ENCODE peak calls at places on chromosomes 3 and 15, in six cellular contexts. One of them, this sample, is unnamed.

GRCh38 chr3:178443634-178444033 is 92.6 kb upstream of the KCNMB2 start:
- DNase-seq in WTC11: no peak
- DNase-seq in H1: no peak
- DNase-seq in GM23338: no peak
- DNase-seq in HepG2: no peak
- DNase-seq in K562: no peak
- DNase-seq in this sample: no peak

GRCh38 chr15:61383421-61383820 is 154.3 kb upstream of the RORA start:
- DNase-seq in WTC11: no peak
- DNase-seq in H1: no peak
- DNase-seq in GM23338: no peak
- DNase-seq in HepG2: no peak
- DNase-seq in K562: no peak
- DNase-seq in this sample: no peak

GRCh38 chr3:57826286-57826951 is 70.3 kb downstream of the SLMAP start:
- DNase-seq in WTC11: no peak
- DNase-seq in H1: no peak
- DNase-seq in GM23338: no peak
- DNase-seq in HepG2: no peak
- DNase-seq in K562: no peak
- DNase-seq in this sample: no peak

GRCh38 chr15:90268415-90268814 is 2.9 kb downstream of the NGRN start:
- DNase-seq in WTC11: no peak
- DNase-seq in H1: no peak
- DNase-seq in GM23338: peak
- DNase-seq in HepG2: no peak
- DNase-seq in K562: no peak
- DNase-seq in this sample: no peak

GRCh38 chr3:105228696-105229095 is 138.0 kb upstream of the ALCAM start:
- DNase-seq in WTC11: no peak
- DNase-seq in H1: no peak
- DNase-seq in GM23338: no peak
- DNase-seq in HepG2: no peak
- DNase-seq in K562: no peak
- DNase-seq in this sample: no peak

GRCh38 chr3:134249442-134249841 is 1.2 kb downstream of the RYK start:
- DNase-seq in WTC11: no peak
- DNase-seq in H1: no peak
- DNase-seq in GM23338: no peak
- DNase-seq in HepG2: no peak
- DNase-seq in K562: no peak
- DNase-seq in this sample: no peak

GRCh38 chr3:7962244-7962643 is 539.4 kb upstream of the LMCD1 start:
- DNase-seq in WTC11: no peak
- DNase-seq in H1: no peak
- DNase-seq in GM23338: no peak
- DNase-seq in HepG2: no peak
- DNase-seq in K562: no peak
- DNase-seq in this sample: no peak

GRCh38 chr3:75171632-75172230 is 492.4 kb upstream of the FRG2C start:
- DNase-seq in WTC11: no peak
- DNase-seq in H1: no peak
- DNase-seq in GM23338: peak
- DNase-seq in HepG2: no peak
- DNase-seq in K562: no peak
- DNase-seq in this sample: no peak

GRCh38 chr15:48178612-48178931 is 477 bp upstream of the MYEF2 start:
- DNase-seq in WTC11: no peak
- DNase-seq in H1: no peak
- DNase-seq in GM23338: no peak
- DNase-seq in HepG2: no peak
- DNase-seq in K562: no peak
- DNase-seq in this sample: no peak

GRCh38 chr15:99451484-99451883 is 114.3 kb upstream of the MEF2A start:
- DNase-seq in WTC11: no peak
- DNase-seq in H1: peak
- DNase-seq in GM23338: no peak
- DNase-seq in HepG2: no peak
- DNase-seq in K562: no peak
- DNase-seq in this sample: no peak

GRCh38 chr15:99447497-99448371 is 118.0 kb upstream of the MEF2A start:
- DNase-seq in WTC11: peak
- DNase-seq in H1: peak
- DNase-seq in GM23338: peak
- DNase-seq in HepG2: no peak
- DNase-seq in K562: peak
- DNase-seq in this sample: no peak

GRCh38 chr15:99452010-99452409 is 113.8 kb upstream of the MEF2A start:
- DNase-seq in WTC11: no peak
- DNase-seq in H1: peak
- DNase-seq in GM23338: no peak
- DNase-seq in HepG2: no peak
- DNase-seq in K562: no peak
- DNase-seq in this sample: no peak

GRCh38 chr15:99450896-99451358 is 114.9 kb upstream of the MEF2A start:
- DNase-seq in WTC11: no peak
- DNase-seq in H1: peak
- DNase-seq in GM23338: no peak
- DNase-seq in HepG2: no peak
- DNase-seq in K562: no peak
- DNase-seq in this sample: no peak

GRCh38 chr15:99449514-99449913 is 116.3 kb upstream of the MEF2A start:
- DNase-seq in WTC11: no peak
- DNase-seq in H1: no peak
- DNase-seq in GM23338: no peak
- DNase-seq in HepG2: no peak
- DNase-seq in K562: no peak
- DNase-seq in this sample: no peak
- TF ChIP-seq CREB1 in WTC11: no peak
- TF ChIP-seq CREB1 in H1: no peak
- TF ChIP-seq CREB1 in GM23338: no peak
- TF ChIP-seq CREB1 in HepG2: no peak
- TF ChIP-seq CREB1 in K562: no peak
- TF ChIP-seq CREB1 in this sample: no peak

GRCh38 chr3:47504113-47504512 is 9.4 kb downstream of the ELP6 start:
- DNase-seq in WTC11: no peak
- DNase-seq in H1: no peak
- DNase-seq in GM23338: no peak
- DNase-seq in HepG2: no peak
- DNase-seq in K562: peak
- DNase-seq in this sample: no peak

GRCh38 chr3:47503033-47503432 is 10.5 kb downstream of the ELP6 start:
- DNase-seq in WTC11: no peak
- DNase-seq in H1: no peak
- DNase-seq in GM23338: no peak
- DNase-seq in HepG2: no peak
- DNase-seq in K562: peak
- DNase-seq in this sample: no peak
- TF ChIP-seq CREB1 in WTC11: no peak
- TF ChIP-seq CREB1 in H1: no peak
- TF ChIP-seq CREB1 in GM23338: no peak
- TF ChIP-seq CREB1 in HepG2: no peak
- TF ChIP-seq CREB1 in K562: peak
- TF ChIP-seq CREB1 in this sample: no peak

GRCh38 chr3:59717679-59718205 is 667.9 kb upstream of the CFAP20DC start:
- DNase-seq in WTC11: no peak
- DNase-seq in H1: no peak
- DNase-seq in GM23338: peak
- DNase-seq in HepG2: no peak
- DNase-seq in K562: no peak
- DNase-seq in this sample: no peak
- TF ChIP-seq CREB1 in WTC11: no peak
- TF ChIP-seq CREB1 in H1: no peak
- TF ChIP-seq CREB1 in GM23338: no peak
- TF ChIP-seq CREB1 in HepG2: no peak
- TF ChIP-seq CREB1 in K562: no peak
- TF ChIP-seq CREB1 in this sample: no peak

GRCh38 chr15:25188051-25188450 is 233.3 kb downstream of the SNRPN start:
- DNase-seq in WTC11: no peak
- DNase-seq in H1: no peak
- DNase-seq in GM23338: no peak
- DNase-seq in HepG2: no peak
- DNase-seq in K562: no peak
- DNase-seq in this sample: no peak

GRCh38 chr15:25185156-25185710 is 230.4 kb downstream of the SNRPN start:
- DNase-seq in WTC11: no peak
- DNase-seq in H1: no peak
- DNase-seq in GM23338: no peak
- DNase-seq in HepG2: no peak
- DNase-seq in K562: no peak
- DNase-seq in this sample: no peak

GRCh38 chr15:25185791-25186190 is 231.0 kb downstream of the SNRPN start:
- DNase-seq in WTC11: no peak
- DNase-seq in H1: no peak
- DNase-seq in GM23338: no peak
- DNase-seq in HepG2: no peak
- DNase-seq in K562: no peak
- DNase-seq in this sample: no peak

GRCh38 chr15:25186906-25187645 is 232.3 kb downstream of the SNRPN start:
- DNase-seq in WTC11: no peak
- DNase-seq in H1: no peak
- DNase-seq in GM23338: no peak
- DNase-seq in HepG2: no peak
- DNase-seq in K562: no peak
- DNase-seq in this sample: no peak

DNA sequence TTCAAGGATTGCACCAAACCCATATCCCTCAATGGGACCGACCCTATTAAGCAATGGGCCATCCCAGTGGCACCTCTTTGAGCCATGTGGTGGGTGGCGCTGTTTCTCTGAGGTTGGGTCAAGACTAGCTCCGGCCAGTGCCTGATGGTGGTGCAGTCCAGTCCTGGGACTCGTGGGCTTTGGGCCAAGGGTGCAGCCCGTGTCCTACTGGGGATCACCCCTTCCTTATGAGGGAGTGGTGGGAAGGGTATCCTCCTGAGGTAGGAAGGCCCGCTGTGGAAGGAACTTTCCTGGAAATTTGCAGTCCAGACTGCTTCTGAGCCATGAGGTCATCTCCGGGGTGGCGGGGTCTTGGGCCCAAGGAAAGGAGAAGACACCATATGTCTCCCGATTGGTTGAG is 231.6 kb downstream of the SNRPN start:
- DNase-seq in WTC11: no peak
- DNase-seq in H1: no peak
- DNase-seq in GM23338: no peak
- DNase-seq in HepG2: no peak
- DNase-seq in K562: no peak
- DNase-seq in this sample: no peak
- TF ChIP-seq CREB1 in WTC11: no peak
- TF ChIP-seq CREB1 in H1: no peak
- TF ChIP-seq CREB1 in GM23338: no peak
- TF ChIP-seq CREB1 in HepG2: no peak
- TF ChIP-seq CREB1 in K562: no peak
- TF ChIP-seq CREB1 in this sample: no peak

GRCh38 chr3:194135516-194135805 is 487 bp upstream of the HES1 start:
- DNase-seq in WTC11: no peak
- DNase-seq in H1: no peak
- DNase-seq in GM23338: no peak
- DNase-seq in HepG2: no peak
- DNase-seq in K562: no peak
- DNase-seq in this sample: no peak

GRCh38 chr3:194135806-194136518 is at the start of gene HES1:
- DNase-seq in WTC11: peak
- DNase-seq in H1: peak
- DNase-seq in GM23338: peak
- DNase-seq in HepG2: peak
- DNase-seq in K562: peak
- DNase-seq in this sample: peak

GRCh38 chr3:194138098-194138474 is 2.1 kb downstream of the HES1 start:
- DNase-seq in WTC11: no peak
- DNase-seq in H1: no peak
- DNase-seq in GM23338: no peak
- DNase-seq in HepG2: no peak
- DNase-seq in K562: no peak
- DNase-seq in this sample: no peak

GRCh38 chr3:194137314-194138097 is 1.6 kb downstream of the HES1 start:
- DNase-seq in WTC11: peak
- DNase-seq in H1: peak
- DNase-seq in GM23338: peak
- DNase-seq in HepG2: peak
- DNase-seq in K562: peak
- DNase-seq in this sample: no peak

DNA sequence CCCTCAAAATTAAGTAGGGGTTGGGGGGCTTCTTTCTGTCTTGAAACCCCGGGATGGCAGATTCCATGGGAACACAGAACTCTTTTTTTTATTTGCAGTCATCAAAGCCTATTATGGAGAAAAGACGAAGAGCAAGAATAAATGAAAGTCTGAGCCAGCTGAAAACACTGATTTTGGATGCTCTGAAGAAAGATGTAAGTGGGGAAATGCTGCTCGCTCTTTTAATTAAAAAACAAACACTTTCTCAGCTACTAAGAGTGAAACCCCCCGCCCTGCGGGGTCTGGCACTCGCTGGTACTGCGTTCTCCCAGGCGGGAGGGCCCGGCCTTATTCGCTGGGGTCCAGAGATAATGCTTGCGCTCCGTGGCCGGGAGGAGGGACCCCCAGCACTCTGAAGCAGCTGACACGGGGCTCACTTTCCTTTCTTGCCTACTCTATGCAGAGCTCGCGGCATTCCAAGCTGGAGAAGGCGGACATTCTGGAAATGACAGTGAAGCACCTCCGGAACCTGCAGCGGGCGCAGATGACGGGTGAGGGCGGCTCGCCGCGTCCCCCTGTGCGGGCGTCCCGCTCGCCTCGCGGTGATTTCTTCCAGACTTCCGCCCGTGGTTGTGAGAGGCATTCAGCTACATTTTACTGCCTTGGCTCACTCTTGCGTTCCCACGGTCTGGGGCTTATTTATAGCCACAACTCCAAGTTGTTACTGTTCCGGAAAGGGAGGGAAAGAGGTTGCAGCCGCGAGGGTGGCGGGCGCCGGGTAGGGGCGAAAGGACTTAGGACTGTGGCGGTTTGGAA is 768 bp downstream of the HES1 start:
- DNase-seq in WTC11: peak
- DNase-seq in H1: peak
- DNase-seq in GM23338: peak
- DNase-seq in HepG2: peak
- DNase-seq in K562: no peak
- DNase-seq in this sample: no peak
- TF ChIP-seq CREB1 in WTC11: no peak
- TF ChIP-seq CREB1 in H1: no peak
- TF ChIP-seq CREB1 in GM23338: no peak
- TF ChIP-seq CREB1 in HepG2: no peak
- TF ChIP-seq CREB1 in K562: no peak
- TF ChIP-seq CREB1 in this sample: no peak

GRCh38 chr3:59388555-59389280 is 338.9 kb upstream of the CFAP20DC start:
- DNase-seq in WTC11: no peak
- DNase-seq in H1: no peak
- DNase-seq in GM23338: no peak
- DNase-seq in HepG2: no peak
- DNase-seq in K562: no peak
- DNase-seq in this sample: no peak
- TF ChIP-seq CREB1 in WTC11: no peak
- TF ChIP-seq CREB1 in H1: no peak
- TF ChIP-seq CREB1 in GM23338: no peak
- TF ChIP-seq CREB1 in HepG2: no peak
- TF ChIP-seq CREB1 in K562: no peak
- TF ChIP-seq CREB1 in this sample: peak

This sample was measured in GM12878.